ENCODE peak calls at places on chromosome 16, in nine cellular contexts. One of them, this sample, is unnamed.

GRCh38 chr16:4637501-4638166 is 13.0 kb downstream of the MGRN1 start:
- DNase-seq in CD8-positive, alpha-beta T cell: no peak
- DNase-seq in PC-3: no peak
- DNase-seq in neural progenitor cell: no peak
- DNase-seq in thoracic aorta: no peak
- DNase-seq in pancreas: no peak
- DNase-seq in Peyer's patch: no peak
- DNase-seq in left ventricle myocardium inferior: no peak
- DNase-seq in A549: no peak
- DNase-seq in this sample: no peak

GRCh38 chr16:1979271-1980025 is 1.8 kb downstream of the NOXO1 start:
- DNase-seq in CD8-positive, alpha-beta T cell: no peak
- DNase-seq in PC-3: peak; percentile 85
- DNase-seq in neural progenitor cell: peak; percentile 52
- DNase-seq in thoracic aorta: no peak
- DNase-seq in pancreas: peak; percentile 86
- DNase-seq in Peyer's patch: peak; percentile 92
- DNase-seq in left ventricle myocardium inferior: no peak
- DNase-seq in A549: no peak
- DNase-seq in this sample: peak; percentile 86

GRCh38 chr16:25838724-25839186 is 147.0 kb downstream of the HS3ST4 start:
- DNase-seq in CD8-positive, alpha-beta T cell: peak; percentile 10
- DNase-seq in PC-3: peak; percentile 61
- DNase-seq in neural progenitor cell: peak; percentile 86
- DNase-seq in thoracic aorta: no peak
- DNase-seq in pancreas: peak; percentile 34
- DNase-seq in Peyer's patch: no peak
- DNase-seq in left ventricle myocardium inferior: no peak
- DNase-seq in A549: peak; percentile 48
- DNase-seq in this sample: peak; percentile 8

GRCh38 chr16:24635900-24636610 is 93.4 kb upstream of the TNRC6A start:
- DNase-seq in CD8-positive, alpha-beta T cell: no peak
- DNase-seq in PC-3: peak; percentile 88
- DNase-seq in neural progenitor cell: no peak
- DNase-seq in thoracic aorta: no peak
- DNase-seq in pancreas: peak; percentile 71
- DNase-seq in Peyer's patch: peak; percentile 77
- DNase-seq in left ventricle myocardium inferior: peak; percentile 70
- DNase-seq in A549: peak; percentile 92
- DNase-seq in this sample: peak; percentile 79

GRCh38 chr16:24151482-24151939 is 104.6 kb upstream of the CACNG3 start:
- DNase-seq in CD8-positive, alpha-beta T cell: peak; percentile 4
- DNase-seq in PC-3: no peak
- DNase-seq in neural progenitor cell: peak; percentile 38
- DNase-seq in thoracic aorta: no peak
- DNase-seq in pancreas: no peak
- DNase-seq in Peyer's patch: no peak
- DNase-seq in left ventricle myocardium inferior: no peak
- DNase-seq in A549: no peak
- DNase-seq in this sample: no peak

GRCh38 chr16:69709456-69710084 is 16.8 kb downstream of the NQO1 start:
- DNase-seq in CD8-positive, alpha-beta T cell: no peak
- DNase-seq in PC-3: peak; percentile 75
- DNase-seq in neural progenitor cell: peak; percentile 77
- DNase-seq in thoracic aorta: no peak
- DNase-seq in pancreas: no peak
- DNase-seq in Peyer's patch: no peak
- DNase-seq in left ventricle myocardium inferior: no peak
- DNase-seq in A549: peak; percentile 73
- DNase-seq in this sample: no peak

GRCh38 chr16:67101683-67102082 is 8.1 kb upstream of the PHAF1 start:
- DNase-seq in CD8-positive, alpha-beta T cell: no peak
- DNase-seq in PC-3: no peak
- DNase-seq in neural progenitor cell: no peak
- DNase-seq in thoracic aorta: no peak
- DNase-seq in pancreas: no peak
- DNase-seq in Peyer's patch: no peak
- DNase-seq in left ventricle myocardium inferior: no peak
- DNase-seq in A549: no peak
- DNase-seq in this sample: no peak

GRCh38 chr16:785563-786535 is 2.3 kb downstream of the RPUSD1 start:
- DNase-seq in CD8-positive, alpha-beta T cell: peak; percentile 64
- DNase-seq in PC-3: peak; percentile 48
- DNase-seq in neural progenitor cell: peak; percentile 89
- DNase-seq in thoracic aorta: no peak
- DNase-seq in pancreas: peak; percentile 64
- DNase-seq in Peyer's patch: peak; percentile 88
- DNase-seq in left ventricle myocardium inferior: peak; percentile 66
- DNase-seq in A549: peak; percentile 77
- DNase-seq in this sample: no peak

GRCh38 chr16:3876695-3877094 is 3.8 kb downstream of the CREBBP start:
- DNase-seq in CD8-positive, alpha-beta T cell: no peak
- DNase-seq in PC-3: no peak
- DNase-seq in neural progenitor cell: no peak
- DNase-seq in thoracic aorta: no peak
- DNase-seq in pancreas: no peak
- DNase-seq in Peyer's patch: no peak
- DNase-seq in left ventricle myocardium inferior: no peak
- DNase-seq in A549: no peak
- DNase-seq in this sample: no peak

GRCh38 chr16:67015317-67015731 is 13.6 kb upstream of the CBFB start:
- DNase-seq in CD8-positive, alpha-beta T cell: no peak
- DNase-seq in PC-3: no peak
- DNase-seq in neural progenitor cell: no peak
- DNase-seq in thoracic aorta: no peak
- DNase-seq in pancreas: no peak
- DNase-seq in Peyer's patch: peak; percentile 34
- DNase-seq in left ventricle myocardium inferior: no peak
- DNase-seq in A549: peak; percentile 45
- DNase-seq in this sample: no peak

GRCh38 chr16:55480228-55480655 is 1.2 kb downstream of the MMP2 start:
- DNase-seq in CD8-positive, alpha-beta T cell: no peak
- DNase-seq in PC-3: peak; percentile 4
- DNase-seq in neural progenitor cell: peak; percentile 73
- DNase-seq in thoracic aorta: peak; percentile 60
- DNase-seq in pancreas: peak; percentile 29
- DNase-seq in Peyer's patch: peak; percentile 82
- DNase-seq in left ventricle myocardium inferior: peak; percentile 90
- DNase-seq in A549: no peak
- DNase-seq in this sample: no peak

GRCh38 chr16:87178977-87179376 is 138.2 kb downstream of the C16orf95 start:
- DNase-seq in CD8-positive, alpha-beta T cell: no peak
- DNase-seq in PC-3: peak; percentile 67
- DNase-seq in neural progenitor cell: no peak
- DNase-seq in thoracic aorta: peak; percentile 22
- DNase-seq in pancreas: no peak
- DNase-seq in Peyer's patch: no peak
- DNase-seq in left ventricle myocardium inferior: peak; percentile 33
- DNase-seq in A549: no peak
- DNase-seq in this sample: no peak

DNA sequence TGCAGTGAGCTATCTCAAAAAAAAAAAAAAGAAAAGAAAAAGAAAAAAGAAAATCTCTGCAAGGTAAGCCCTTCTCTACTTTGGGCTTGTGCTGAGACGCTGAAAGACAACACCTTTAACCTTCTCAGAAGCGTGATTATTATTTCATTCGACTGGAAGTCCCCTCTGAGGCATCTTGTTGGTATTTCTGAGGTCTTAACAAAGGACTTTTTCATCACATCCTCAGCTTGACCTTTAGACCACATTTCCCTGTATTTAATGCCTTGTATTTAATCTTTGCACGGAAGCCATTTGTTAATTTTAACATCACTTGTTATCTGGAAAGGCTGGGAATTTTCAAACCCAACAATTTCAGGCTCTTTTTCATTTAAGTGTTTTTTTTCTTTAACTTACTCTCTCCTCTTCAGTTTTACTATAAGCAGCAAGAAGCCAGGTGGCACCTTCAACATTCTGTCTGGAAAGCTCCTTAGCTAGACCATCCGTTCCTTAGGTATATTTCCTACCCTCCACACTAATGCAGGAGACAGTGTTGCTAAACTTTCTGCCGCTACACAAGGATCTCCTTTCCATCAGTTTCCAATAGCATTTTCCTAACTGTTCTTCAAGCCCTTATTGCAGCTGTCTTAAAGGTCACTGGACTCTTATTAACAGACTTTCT is 10.3 kb downstream of the KCTD13 start:
- DNase-seq in CD8-positive, alpha-beta T cell: no peak
- DNase-seq in PC-3: peak; percentile 40
- DNase-seq in neural progenitor cell: no peak
- DNase-seq in thoracic aorta: no peak
- DNase-seq in pancreas: no peak
- DNase-seq in Peyer's patch: no peak
- DNase-seq in left ventricle myocardium inferior: no peak
- DNase-seq in A549: peak; percentile 37
- DNase-seq in this sample: peak; percentile 14
- H3K27ac ChIP-seq in CD8-positive, alpha-beta T cell: no peak overlapping the region
- H3K27ac ChIP-seq in PC-3: peak overlapping the region; percentile 61
- H3K27ac ChIP-seq in neural progenitor cell: no peak overlapping the region
- H3K27ac ChIP-seq in thoracic aorta: no peak overlapping the region
- H3K27ac ChIP-seq in pancreas: no peak overlapping the region
- H3K27ac ChIP-seq in Peyer's patch: no peak overlapping the region
- H3K27ac ChIP-seq in left ventricle myocardium inferior: no peak overlapping the region
- H3K27ac ChIP-seq in A549: peak overlapping the region; percentile 58
- H3K27ac ChIP-seq in this sample: no peak overlapping the region

GRCh38 chr16:50818380-50818779 is 76.5 kb downstream of the CYLD start:
- DNase-seq in CD8-positive, alpha-beta T cell: no peak
- DNase-seq in PC-3: no peak
- DNase-seq in neural progenitor cell: no peak
- DNase-seq in thoracic aorta: no peak
- DNase-seq in pancreas: no peak
- DNase-seq in Peyer's patch: no peak
- DNase-seq in left ventricle myocardium inferior: no peak
- DNase-seq in A549: no peak
- DNase-seq in this sample: no peak

GRCh38 chr16:50822671-50823070 is 80.8 kb downstream of the CYLD start:
- DNase-seq in CD8-positive, alpha-beta T cell: no peak
- DNase-seq in PC-3: no peak
- DNase-seq in neural progenitor cell: no peak
- DNase-seq in thoracic aorta: no peak
- DNase-seq in pancreas: no peak
- DNase-seq in Peyer's patch: no peak
- DNase-seq in left ventricle myocardium inferior: no peak
- DNase-seq in A549: no peak
- DNase-seq in this sample: no peak

GRCh38 chr16:50820225-50820624 is 78.3 kb downstream of the CYLD start:
- DNase-seq in CD8-positive, alpha-beta T cell: no peak
- DNase-seq in PC-3: no peak
- DNase-seq in neural progenitor cell: no peak
- DNase-seq in thoracic aorta: no peak
- DNase-seq in pancreas: no peak
- DNase-seq in Peyer's patch: no peak
- DNase-seq in left ventricle myocardium inferior: no peak
- DNase-seq in A549: no peak
- DNase-seq in this sample: no peak

GRCh38 chr16:50819706-50820105 is 77.8 kb downstream of the CYLD start:
- DNase-seq in CD8-positive, alpha-beta T cell: no peak
- DNase-seq in PC-3: no peak
- DNase-seq in neural progenitor cell: no peak
- DNase-seq in thoracic aorta: no peak
- DNase-seq in pancreas: no peak
- DNase-seq in Peyer's patch: no peak
- DNase-seq in left ventricle myocardium inferior: no peak
- DNase-seq in A549: no peak
- DNase-seq in this sample: no peak

DNA sequence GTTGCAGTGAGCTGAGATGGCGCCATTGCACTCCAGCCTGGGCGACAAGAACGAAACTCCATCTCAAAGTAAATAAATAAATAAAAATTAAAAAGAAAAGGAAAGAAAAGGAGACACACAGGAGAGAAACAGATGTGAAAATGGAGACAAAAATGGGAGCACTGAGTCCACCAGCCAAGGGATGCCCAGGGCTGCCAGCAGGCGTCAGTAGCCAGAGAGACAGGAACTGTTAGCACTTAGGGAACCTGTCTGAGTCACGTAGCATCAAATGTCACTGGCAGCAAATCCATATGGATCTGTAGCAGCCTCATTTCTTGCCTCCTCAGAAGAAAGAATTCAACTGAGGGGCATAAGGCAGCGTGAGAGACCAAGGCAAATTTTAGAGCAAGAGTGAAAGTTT is 79.7 kb downstream of the CYLD start:
- DNase-seq in CD8-positive, alpha-beta T cell: no peak
- DNase-seq in PC-3: peak; percentile 66
- DNase-seq in neural progenitor cell: no peak
- DNase-seq in thoracic aorta: no peak
- DNase-seq in pancreas: no peak
- DNase-seq in Peyer's patch: no peak
- DNase-seq in left ventricle myocardium inferior: no peak
- DNase-seq in A549: peak; percentile 21
- DNase-seq in this sample: no peak
- TF ChIP-seq CTCF in CD8-positive, alpha-beta T cell: no peak
- TF ChIP-seq CTCF in PC-3: peak; percentile 51
- TF ChIP-seq CTCF in neural progenitor cell: peak; percentile 18
- TF ChIP-seq CTCF in thoracic aorta: no peak
- TF ChIP-seq CTCF in pancreas: no peak
- TF ChIP-seq CTCF in Peyer's patch: no peak
- TF ChIP-seq CTCF in left ventricle myocardium inferior: no peak
- TF ChIP-seq CTCF in A549: no peak
- TF ChIP-seq CTCF in this sample: peak; percentile 33

GRCh38 chr16:56493131-56493530 is 26.7 kb downstream of the BBS2 start:
- DNase-seq in CD8-positive, alpha-beta T cell: no peak
- DNase-seq in PC-3: no peak
- DNase-seq in neural progenitor cell: no peak
- DNase-seq in thoracic aorta: no peak
- DNase-seq in pancreas: no peak
- DNase-seq in Peyer's patch: no peak
- DNase-seq in left ventricle myocardium inferior: no peak
- DNase-seq in A549: no peak
- DNase-seq in this sample: no peak
- H3K4me1 ChIP-seq in CD8-positive, alpha-beta T cell: no peaks in the 10 kb centered on the region
- H3K4me1 ChIP-seq in PC-3: no peaks in the 10 kb centered on the region
- H3K4me1 ChIP-seq in neural progenitor cell: no peaks in the 10 kb centered on the region
- H3K4me1 ChIP-seq in thoracic aorta: no peaks in the 10 kb centered on the region
- H3K4me1 ChIP-seq in pancreas: no peaks in the 10 kb centered on the region
- H3K4me1 ChIP-seq in Peyer's patch: no peaks in the 10 kb centered on the region
- H3K4me1 ChIP-seq in left ventricle myocardium inferior: peaks cover 3% of the 10 kb centered on the region
- H3K4me1 ChIP-seq in A549: no peaks in the 10 kb centered on the region
- H3K4me1 ChIP-seq in this sample: no peaks in the 10 kb centered on the region

DNA sequence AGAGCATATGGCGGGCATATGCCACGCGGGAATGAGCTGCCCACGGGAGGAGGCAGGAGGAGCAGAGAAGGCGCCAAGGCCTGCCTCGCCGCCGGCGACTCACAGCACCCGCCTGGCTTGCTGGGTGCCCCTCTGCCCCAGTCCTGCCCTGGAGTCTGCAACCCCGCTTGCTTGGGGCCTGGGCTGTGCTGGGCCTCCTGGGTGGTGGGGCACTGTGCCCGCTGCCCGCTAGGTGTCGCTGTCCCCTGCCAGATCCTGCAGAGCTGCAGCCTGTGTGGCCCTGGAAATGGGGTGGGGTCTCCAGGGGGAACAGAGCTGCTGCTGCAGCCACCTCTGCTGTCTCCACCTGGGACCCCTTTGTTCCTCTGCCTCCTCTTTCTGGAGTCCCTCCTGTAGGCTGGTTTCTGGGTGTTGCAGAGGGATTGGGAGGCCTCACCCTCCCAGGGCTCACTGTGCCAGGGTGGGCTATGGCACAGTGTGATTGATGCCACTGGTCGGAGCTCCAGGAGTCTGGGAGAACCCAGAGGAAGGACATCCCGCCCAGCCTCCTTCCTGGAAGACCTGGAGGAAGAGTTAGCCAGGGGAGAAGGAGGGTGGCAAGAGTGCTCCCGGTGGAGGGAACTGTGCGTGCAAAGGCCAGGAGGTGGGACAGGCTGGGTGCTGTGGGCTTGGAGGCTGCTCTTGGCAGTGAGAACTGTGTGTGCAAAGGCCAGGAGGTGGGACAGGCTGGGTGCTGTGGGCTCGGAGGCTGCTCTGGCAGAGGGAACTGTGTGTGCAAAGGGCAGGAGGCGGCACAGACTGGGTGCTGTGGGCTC is 141.1 kb upstream of the CIBAR2 start:
- DNase-seq in CD8-positive, alpha-beta T cell: peak; percentile 46
- DNase-seq in PC-3: peak; percentile 31
- DNase-seq in neural progenitor cell: peak; percentile 82
- DNase-seq in thoracic aorta: no peak
- DNase-seq in pancreas: peak; percentile 70
- DNase-seq in Peyer's patch: peak; percentile 80
- DNase-seq in left ventricle myocardium inferior: peak; percentile 50
- DNase-seq in A549: peak; percentile 51
- DNase-seq in this sample: no peak
- H3K27ac ChIP-seq in CD8-positive, alpha-beta T cell: no peak overlapping the region
- H3K27ac ChIP-seq in PC-3: no peak overlapping the region
- H3K27ac ChIP-seq in neural progenitor cell: no peak overlapping the region
- H3K27ac ChIP-seq in thoracic aorta: no peak overlapping the region
- H3K27ac ChIP-seq in pancreas: no peak overlapping the region
- H3K27ac ChIP-seq in Peyer's patch: no peak overlapping the region
- H3K27ac ChIP-seq in left ventricle myocardium inferior: no peak overlapping the region
- H3K27ac ChIP-seq in A549: no peak overlapping the region
- H3K27ac ChIP-seq in this sample: no peak overlapping the region